ENCODE peak calls at places on chromosome 2, in eight cellular contexts. B is dorsolateral prefrontal cortex; J is tibial nerve; L is substantia nigra; U is CD8-positive, alpha-beta memory T cell; K is PC-3; A is lower lobe of right lung; Q is upper lobe of right lung. R is an unnamed sample.
A peak's percentile ranks its signal among the peaks of the same experiment; 100 is the strongest.

GRCh38 chr2:28981620-28982371 is 698 bp downstream of the TOGARAM2 start:
- DNase-seq in B (peak; percentile 21), J (no peak), L (no peak), U (no peak), K (no peak), A (no peak), Q (no peak), R (no peak)

GRCh38 chr2:25690058-25690457 is 16.7 kb upstream of the DTNB start:
- DNase-seq in B (no peak), J (no peak), L (no peak), U (no peak), K (peak; percentile 56), A (no peak), Q (no peak), R (no peak)

GRCh38 chr2:204274487-204274886 is 270.8 kb upstream of the PARD3B start:
- DNase-seq in B (no peak), J (no peak), L (no peak), U (no peak), K (no peak), A (no peak), Q (no peak), R (no peak)

GRCh38 chr2:98412751-98413445 is 31.8 kb upstream of the INPP4A start:
- DNase-seq in B (no peak), J (peak; percentile 69), L (no peak), U (peak; percentile 62), K (peak; percentile 87), A (no peak), Q (no peak), R (peak; percentile 69)

GRCh38 chr2:61471905-61472805 is 1.3 kb upstream of the USP34 start:
- DNase-seq in B (no peak), J (no peak), L (no peak), U (peak; percentile 50), K (peak; percentile 45), A (no peak), Q (no peak), R (no peak)

GRCh38 chr2:179843541-179843940 is 17.9 kb downstream of the ZNF385B start:
- DNase-seq in B (no peak), J (no peak), L (no peak), U (no peak), K (no peak), A (no peak), Q (no peak), R (no peak)

GRCh38 chr2:198657520-198658121 is 800.1 kb downstream of the SATB2 start:
- DNase-seq in B (no peak), J (no peak), L (no peak), U (no peak), K (peak; percentile 44), A (no peak), Q (no peak), R (no peak)

GRCh38 chr2:27356056-27356381 is 545 bp downstream of the GTF3C2 start:
- DNase-seq in B (no peak), J (no peak), L (no peak), U (no peak), K (peak; percentile 53), A (peak; percentile 78), Q (peak; percentile 84), R (no peak)

GRCh38 chr2:43759195-43759594 is 14.6 kb upstream of the DYNC2LI1 start:
- DNase-seq in B (no peak), J (no peak), L (no peak), U (no peak), K (peak; percentile 91), A (no peak), Q (no peak), R (no peak)

GRCh38 chr2:195021704-195022513 is 635.1 kb upstream of the SLC39A10 start:
- DNase-seq in B (no peak), J (no peak), L (no peak), U (no peak), K (no peak), A (no peak), Q (no peak), R (no peak)

GRCh38 chr2:64059270-64059669 is 40.0 kb upstream of the VPS54 start:
- DNase-seq in B (no peak), J (no peak), L (no peak), U (no peak), K (no peak), A (no peak), Q (no peak), R (no peak)

GRCh38 chr2:109736177-109736827 is 57.8 kb upstream of the RGPD5 start:
- DNase-seq in B (peak; percentile 47), J (peak; percentile 82), L (no peak), U (no peak), K (peak; percentile 77), A (peak; percentile 61), Q (peak; percentile 56), R (no peak)
- H3K27ac ChIP-seq in B (no peak overlapping the region), J (no peak overlapping the region), L (no peak overlapping the region), U (no peak overlapping the region), K (no peak overlapping the region), A (no peak overlapping the region), Q (no peak overlapping the region), R (no peak overlapping the region)

GRCh38 chr2:54614815-54615214 is 108.6 kb upstream of the EML6 start:
- DNase-seq in B (no peak), J (no peak), L (no peak), U (no peak), K (no peak), A (no peak), Q (no peak), R (no peak)
- H3K27ac ChIP-seq in B (peak overlapping the region; percentile 6), J (no peak overlapping the region), L (no peak overlapping the region), U (no peak overlapping the region), K (peak overlapping the region; percentile 89), A (no peak overlapping the region), Q (no peak overlapping the region), R (no peak overlapping the region)

DNA sequence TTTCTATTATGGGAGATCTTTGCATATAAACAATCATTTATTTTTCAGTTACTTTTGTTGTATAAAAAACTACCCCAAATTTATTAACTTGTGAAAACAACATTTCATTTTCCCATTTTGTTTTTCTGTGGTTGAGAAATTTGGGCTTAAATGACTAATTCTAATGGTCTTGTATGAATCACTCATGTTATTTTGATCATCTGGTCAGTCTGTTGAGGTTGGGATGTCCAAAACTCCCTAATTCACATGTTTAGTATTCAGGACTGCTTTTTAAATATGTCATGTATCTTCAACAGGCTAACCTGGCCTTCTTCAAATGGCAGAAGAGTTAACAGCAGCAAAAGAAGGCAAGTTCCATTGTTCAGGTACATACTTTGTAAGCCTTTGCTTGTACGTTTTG is 788.1 kb downstream of the TRIB2 start:
- DNase-seq in B (no peak), J (no peak), L (no peak), U (no peak), K (no peak), A (no peak), Q (no peak), R (no peak)
- H3K27ac ChIP-seq in B (no peak overlapping the region), J (no peak overlapping the region), L (no peak overlapping the region), U (no peak overlapping the region), K (no peak overlapping the region), A (no peak overlapping the region), Q (no peak overlapping the region), R (no peak overlapping the region)

DNA sequence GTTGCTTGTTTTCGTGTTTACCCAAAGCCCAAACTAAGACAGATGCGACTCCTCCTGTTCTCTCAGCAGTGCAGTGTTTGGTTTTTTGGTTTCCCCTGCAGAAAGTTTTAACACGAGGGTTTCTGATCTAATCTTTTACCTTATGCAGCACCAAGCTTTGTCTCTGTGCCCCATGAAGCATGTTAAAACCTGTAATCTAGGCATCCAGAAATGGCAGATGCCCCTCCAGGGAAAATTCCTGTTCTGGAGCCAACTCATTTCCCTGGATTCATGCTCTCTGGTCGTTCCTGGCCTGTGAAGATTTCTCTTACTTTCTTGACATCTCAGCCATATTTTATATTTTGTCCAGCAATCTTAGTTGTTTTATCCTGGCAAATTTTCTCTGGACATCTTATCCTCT is 91.5 kb downstream of the LTBP1 start:
- DNase-seq in B (no peak), J (no peak), L (no peak), U (no peak), K (no peak), A (no peak), Q (no peak), R (no peak)
- H3K27ac ChIP-seq in B (no peak overlapping the region), J (no peak overlapping the region), L (no peak overlapping the region), U (no peak overlapping the region), K (no peak overlapping the region), A (no peak overlapping the region), Q (no peak overlapping the region), R (no peak overlapping the region)

GRCh38 chr2:20423847-20424246 is 23.0 kb upstream of the RHOB start:
- DNase-seq in B (no peak), J (no peak), L (no peak), U (no peak), K (no peak), A (no peak), Q (no peak), R (no peak)

GRCh38 chr2:20422679-20423271 is 24.1 kb upstream of the RHOB start:
- DNase-seq in B (no peak), J (no peak), L (no peak), U (no peak), K (no peak), A (no peak), Q (no peak), R (no peak)

GRCh38 chr2:20423376-20423775 is 23.5 kb upstream of the RHOB start:
- DNase-seq in B (no peak), J (no peak), L (no peak), U (no peak), K (no peak), A (no peak), Q (no peak), R (no peak)

GRCh38 chr2:20421336-20421987 is 25.4 kb upstream of the RHOB start:
- DNase-seq in B (no peak), J (no peak), L (no peak), U (no peak), K (no peak), A (no peak), Q (no peak), R (no peak)

GRCh38 chr2:20421988-20422678 is 24.7 kb upstream of the RHOB start:
- DNase-seq in B (no peak), J (peak; percentile 84), L (no peak), U (no peak), K (peak; percentile 95), A (peak; percentile 95), Q (peak; percentile 96), R (no peak)
- H3K27ac ChIP-seq in B (no peak overlapping the region), J (peak overlapping the region; percentile 55), L (no peak overlapping the region), U (no peak overlapping the region), K (peak overlapping the region; percentile 16), A (peak overlapping the region; percentile 85), Q (peak overlapping the region; percentile 42), R (no peak overlapping the region)

GRCh38 chr2:20578895-20579825 is 71.7 kb downstream of the HS1BP3 start:
- DNase-seq in B (peak; percentile 87), J (peak; percentile 81), L (peak; percentile 51), U (no peak), K (peak; percentile 94), A (peak; percentile 60), Q (peak; percentile 64), R (no peak)
- H3K27ac ChIP-seq in B (peak overlapping the region; percentile 90), J (peak overlapping the region; percentile 78), L (peak overlapping the region; percentile 79), U (peak overlapping the region; percentile 46), K (peak overlapping the region; percentile 80), A (peak overlapping the region; percentile 83), Q (peak overlapping the region; percentile 63), R (no peak overlapping the region)